ENCODE peak calls at places on chromosome 3, in eight cellular contexts. W, U, S, Q, K, L, G and R are unnamed samples.

GRCh38 chr3:187717572-187717971 is 15.2 kb upstream of the RTP2 start:
- DNase-seq in W (no peak), U (no peak), S (peak; percentile 36), Q (no peak), K (no peak), L (peak; percentile 50), G (no peak), R (no peak)

GRCh38 chr3:8778475-8778874 is 9.1 kb upstream of the OXTR start:
- DNase-seq in W (no peak), U (no peak), S (no peak), Q (no peak), K (no peak), L (no peak), G (no peak), R (no peak)

GRCh38 chr3:50123394-50124361 is 31.4 kb upstream of the SEMA3F start:
- DNase-seq in W (no peak), U (no peak), S (no peak), Q (no peak), K (peak; percentile 56), L (no peak), G (no peak), R (no peak)

GRCh38 chr3:23455775-23456174 is 252.6 kb downstream of the UBE2E2 start:
- DNase-seq in W (no peak), U (no peak), S (peak; percentile 85), Q (no peak), K (no peak), L (peak; percentile 92), G (no peak), R (no peak)

GRCh38 chr3:186705882-186706780 is 11.0 kb upstream of the KNG1 start:
- DNase-seq in W (no peak), U (no peak), S (no peak), Q (no peak), K (no peak), L (no peak), G (no peak), R (no peak)

GRCh38 chr3:130644600-130645232 is 101.9 kb downstream of the PIK3R4 start:
- DNase-seq in W (no peak), U (no peak), S (no peak), Q (no peak), K (no peak), L (no peak), G (no peak), R (no peak)

GRCh38 chr3:111690242-111690641 is 95.1 kb upstream of the ZBED2 start:
- DNase-seq in W (no peak), U (no peak), S (no peak), Q (no peak), K (no peak), L (peak; percentile 72), G (no peak), R (no peak)

GRCh38 chr3:188272481-188273372 is 118.8 kb downstream of the LPP start:
- DNase-seq in W (no peak), U (no peak), S (peak; percentile 84), Q (no peak), K (no peak), L (peak; percentile 96), G (peak; percentile 66), R (no peak)

GRCh38 chr3:134284438-134284837 is 33.8 kb upstream of the RYK start:
- DNase-seq in W (no peak), U (no peak), S (no peak), Q (no peak), K (no peak), L (no peak), G (no peak), R (no peak)

GRCh38 chr3:129398803-129399144 is 29.7 kb downstream of the EFCAB12 start:
- DNase-seq in W (no peak), U (no peak), S (peak; percentile 21), Q (peak; percentile 25), K (no peak), L (peak; percentile 31), G (peak; percentile 29), R (no peak)

GRCh38 chr3:195806211-195806915 is 5.4 kb downstream of the MUC4 start:
- DNase-seq in W (no peak), U (no peak), S (no peak), Q (no peak), K (no peak), L (no peak), G (no peak), R (no peak)

GRCh38 chr3:141275032-141275422 is 43.4 kb downstream of the PXYLP1 start:
- DNase-seq in W (no peak), U (no peak), S (peak; percentile 24), Q (no peak), K (no peak), L (peak; percentile 33), G (peak; percentile 15), R (no peak)

GRCh38 chr3:107542665-107543064 is 19.9 kb downstream of the BBX start:
- DNase-seq in W (no peak), U (no peak), S (no peak), Q (no peak), K (no peak), L (no peak), G (no peak), R (no peak)
- TF ChIP-seq CTCF in W (no peak), U (no peak), S (no peak), Q (no peak), K (no peak), L (no peak), G (no peak), R (no peak)

DNA sequence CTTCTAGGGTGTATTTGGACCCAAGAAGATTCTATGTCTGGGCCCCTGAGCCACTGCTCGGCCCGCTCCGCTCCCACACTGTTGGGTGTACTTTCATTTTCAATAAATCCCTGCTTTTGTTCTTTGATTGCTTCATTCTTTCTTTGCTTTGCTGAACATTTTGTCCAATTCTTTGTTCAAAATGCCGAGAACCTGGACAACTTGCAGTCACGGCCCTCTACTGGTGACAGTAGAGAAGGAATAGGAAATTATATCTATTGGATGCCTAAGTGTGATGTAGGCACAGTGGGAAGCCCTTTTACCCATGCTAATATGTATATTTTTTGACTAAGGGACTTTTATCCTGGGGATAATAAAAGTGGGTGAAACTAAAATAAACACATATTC is 340.8 kb downstream of the LRRC3B start:
- DNase-seq in W (no peak), U (no peak), S (no peak), Q (no peak), K (no peak), L (no peak), G (no peak), R (no peak)
- TF ChIP-seq CTCF in W (no peak), U (peak; percentile 57), S (no peak), Q (peak; percentile 27), K (no peak), L (no peak), G (peak; percentile 10), R (no peak)

GRCh38 chr3:56702487-56703315 is 19.6 kb upstream of the TASOR start:
- DNase-seq in W (no peak), U (peak; percentile 61), S (peak; percentile 85), Q (peak; percentile 39), K (no peak), L (peak; percentile 79), G (peak; percentile 46), R (no peak)
- TF ChIP-seq CTCF in W (peak; percentile 89), U (peak; percentile 83), S (peak; percentile 80), Q (peak; percentile 86), K (peak; percentile 84), L (peak; percentile 87), G (peak; percentile 81), R (peak; percentile 77)

DNA sequence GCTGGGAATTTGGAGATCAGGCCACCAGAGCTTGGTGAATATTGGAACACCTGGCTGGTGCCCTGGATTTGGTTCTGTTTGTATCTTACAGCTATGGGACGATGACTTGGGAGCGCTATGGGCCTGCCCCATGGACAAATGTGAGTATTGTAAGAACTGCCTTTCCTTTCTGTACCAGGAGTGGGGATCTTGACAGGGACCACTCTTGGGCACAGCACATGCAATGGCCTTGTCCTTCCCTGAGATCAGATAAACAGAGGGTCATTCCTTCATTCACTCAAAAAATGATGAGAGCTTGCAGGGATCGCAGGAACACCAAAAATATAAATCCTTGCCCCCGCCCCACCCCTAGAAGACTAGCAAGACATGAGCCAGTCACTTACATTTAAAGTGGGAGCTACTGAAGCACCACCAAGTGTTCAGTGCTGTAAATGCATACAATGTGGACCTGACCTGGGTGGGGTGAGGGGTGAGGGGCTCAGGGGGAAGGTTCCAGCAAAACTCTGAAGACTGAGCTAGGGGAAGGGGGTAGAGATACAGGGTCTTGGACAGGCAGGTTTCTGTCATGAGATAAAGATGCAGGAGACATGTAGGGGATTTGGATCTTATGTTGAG is 2.7 kb upstream of the CRELD1 start:
- DNase-seq in W (no peak), U (no peak), S (peak; percentile 22), Q (no peak), K (no peak), L (no peak), G (no peak), R (no peak)
- TF ChIP-seq CTCF in W (no peak), U (peak; percentile 23), S (no peak), Q (no peak), K (no peak), L (no peak), G (no peak), R (no peak)

GRCh38 chr3:128273116-128273840 is 120.0 kb downstream of the EEFSEC start:
- DNase-seq in W (no peak), U (no peak), S (no peak), Q (no peak), K (no peak), L (no peak), G (no peak), R (no peak)
- TF ChIP-seq CTCF in W (no peak), U (no peak), S (no peak), Q (no peak), K (no peak), L (no peak), G (no peak), R (no peak)

GRCh38 chr3:38662544-38662943 is 13.1 kb upstream of the SCN5A start:
- DNase-seq in W (no peak), U (peak; percentile 62), S (peak; percentile 51), Q (no peak), K (no peak), L (peak; percentile 29), G (no peak), R (no peak)
- TF ChIP-seq CTCF in W (no peak), U (peak; percentile 83), S (peak; percentile 48), Q (peak; percentile 34), K (no peak), L (peak; percentile 45), G (peak; percentile 7), R (no peak)

GRCh38 chr3:173733029-173733652 is 335.6 kb downstream of the NLGN1 start:
- DNase-seq in W (no peak), U (peak; percentile 19), S (peak; percentile 72), Q (no peak), K (no peak), L (peak; percentile 65), G (no peak), R (no peak)
- TF ChIP-seq CTCF in W (peak; percentile 75), U (peak; percentile 57), S (peak; percentile 73), Q (peak; percentile 42), K (no peak), L (peak; percentile 78), G (peak; percentile 15), R (no peak)

GRCh38 chr3:11662392-11662990 is 18.8 kb upstream of the VGLL4 start:
- DNase-seq in W (no peak), U (peak; percentile 42), S (no peak), Q (no peak), K (no peak), L (peak; percentile 36), G (no peak), R (no peak)
- TF ChIP-seq CTCF in W (peak; percentile 21), U (peak; percentile 71), S (peak; percentile 45), Q (no peak), K (no peak), L (peak; percentile 56), G (peak; percentile 31), R (no peak)